ENCODE peak calls at places on chromosomes 4 and X, in four cellular contexts. One of them, this sample, is unnamed.

GRCh38 chrX:152170621-152171020 is 32.2 kb upstream of the MAGEA10 start:
- DNase-seq in HFF-Myc: no peak
- DNase-seq in suprapubic skin: no peak
- DNase-seq in endothelial cell of umbilical vein: no peak
- DNase-seq in this sample: no peak

GRCh38 chr4:42594880-42595279 is 62.0 kb downstream of the ATP8A1 start:
- DNase-seq in HFF-Myc: no peak
- DNase-seq in endothelial cell of umbilical vein: no peak
- DNase-seq in suprapubic skin: no peak
- DNase-seq in this sample: no peak

GRCh38 chrX:46326161-46326560 is 219.1 kb downstream of the ZNF674 start:
- DNase-seq in HFF-Myc: no peak
- DNase-seq in endothelial cell of umbilical vein: peak; percentile 72
- DNase-seq in suprapubic skin: no peak
- DNase-seq in this sample: no peak

GRCh38 chrX:20521245-20521644 is 254.5 kb upstream of the RPS6KA3 start:
- DNase-seq in suprapubic skin: no peak
- DNase-seq in HFF-Myc: no peak
- DNase-seq in endothelial cell of umbilical vein: no peak
- DNase-seq in this sample: no peak

GRCh38 chrX:97366246-97366645 is 482.5 kb downstream of the RPA4 start:
- DNase-seq in HFF-Myc: no peak
- DNase-seq in suprapubic skin: no peak
- DNase-seq in endothelial cell of umbilical vein: no peak
- DNase-seq in this sample: no peak

GRCh38 chrX:101430457-101431078 is 22.5 kb downstream of the HNRNPH2 start:
- DNase-seq in HFF-Myc: no peak
- DNase-seq in suprapubic skin: no peak
- DNase-seq in endothelial cell of umbilical vein: no peak
- DNase-seq in this sample: no peak

GRCh38 chr4:159428975-159429692 is 326.3 kb downstream of the RAPGEF2 start:
- DNase-seq in HFF-Myc: no peak
- DNase-seq in suprapubic skin: no peak
- DNase-seq in endothelial cell of umbilical vein: peak; percentile 70
- DNase-seq in this sample: no peak

GRCh38 chr4:113952452-113953029 is 26.9 kb downstream of the ARSJ start:
- DNase-seq in suprapubic skin: no peak
- DNase-seq in endothelial cell of umbilical vein: peak; percentile 78
- DNase-seq in HFF-Myc: no peak
- DNase-seq in this sample: no peak

GRCh38 chrX:151031365-151031975 is 48.3 kb downstream of the HMGB3 start:
- DNase-seq in HFF-Myc: no peak
- DNase-seq in endothelial cell of umbilical vein: no peak
- DNase-seq in suprapubic skin: no peak
- DNase-seq in this sample: no peak

GRCh38 chr4:42720514-42720913 is 63.6 kb upstream of the ATP8A1 start:
- DNase-seq in HFF-Myc: no peak
- DNase-seq in suprapubic skin: no peak
- DNase-seq in endothelial cell of umbilical vein: no peak
- DNase-seq in this sample: no peak

GRCh38 chr4:124334119-124334518 is 378.4 kb downstream of the ANKRD50 start:
- DNase-seq in endothelial cell of umbilical vein: peak; percentile 88
- DNase-seq in HFF-Myc: peak; percentile 76
- DNase-seq in suprapubic skin: no peak
- DNase-seq in this sample: no peak

GRCh38 chr4:20383969-20384368 is 132.3 kb downstream of the SLIT2 start:
- DNase-seq in HFF-Myc: no peak
- DNase-seq in endothelial cell of umbilical vein: no peak
- DNase-seq in suprapubic skin: no peak
- DNase-seq in this sample: no peak

GRCh38 chrX:85503258-85504158 is 124.0 kb upstream of the POF1B start:
- DNase-seq in endothelial cell of umbilical vein: no peak
- DNase-seq in suprapubic skin: no peak
- DNase-seq in HFF-Myc: no peak
- DNase-seq in this sample: no peak

GRCh38 chrX:23884427-23885024 is 23.2 kb downstream of the APOO start:
- DNase-seq in suprapubic skin: no peak
- DNase-seq in endothelial cell of umbilical vein: no peak
- DNase-seq in HFF-Myc: no peak
- DNase-seq in this sample: no peak

GRCh38 chr4:6857009-6857882 is 52.4 kb upstream of the TBC1D14 start:
- DNase-seq in endothelial cell of umbilical vein: no peak
- DNase-seq in suprapubic skin: no peak
- DNase-seq in HFF-Myc: no peak
- DNase-seq in this sample: no peak

GRCh38 chr4:84944952-84945351 is 21.5 kb downstream of the WDFY3 start:
- DNase-seq in suprapubic skin: no peak
- DNase-seq in HFF-Myc: no peak
- DNase-seq in endothelial cell of umbilical vein: no peak
- DNase-seq in this sample: no peak

GRCh38 chrX:2430265-2430825 is 70.4 kb downstream of the DHRSX start:
- DNase-seq in suprapubic skin: no peak
- DNase-seq in HFF-Myc: no peak
- DNase-seq in endothelial cell of umbilical vein: no peak
- DNase-seq in this sample: no peak

GRCh38 chrX:110322603-110323002 is 4.7 kb upstream of the AMMECR1 start:
- DNase-seq in suprapubic skin: no peak
- DNase-seq in HFF-Myc: no peak
- DNase-seq in endothelial cell of umbilical vein: no peak
- DNase-seq in this sample: no peak

GRCh38 chrX:8738588-8739189 is 6.8 kb upstream of the ANOS1 start:
- DNase-seq in HFF-Myc: no peak
- DNase-seq in endothelial cell of umbilical vein: peak; percentile 33
- DNase-seq in suprapubic skin: no peak
- DNase-seq in this sample: no peak

GRCh38 chr4:148653681-148654080 is 211.5 kb upstream of the NR3C2 start:
- DNase-seq in HFF-Myc: no peak
- DNase-seq in suprapubic skin: no peak
- DNase-seq in endothelial cell of umbilical vein: no peak
- DNase-seq in this sample: no peak

GRCh38 chrX:15854080-15854655 is 445 bp downstream of the AP1S2 start:
- DNase-seq in HFF-Myc: no peak
- DNase-seq in suprapubic skin: peak; percentile 78
- DNase-seq in endothelial cell of umbilical vein: no peak
- DNase-seq in this sample: peak; percentile 80

GRCh38 chr4:155566241-155566823 is 100.3 kb upstream of the GUCY1A1 start:
- DNase-seq in HFF-Myc: no peak
- DNase-seq in suprapubic skin: no peak
- DNase-seq in endothelial cell of umbilical vein: no peak
- DNase-seq in this sample: no peak

GRCh38 chrX:16653424-16653823 is 3.5 kb downstream of the S100G start:
- DNase-seq in suprapubic skin: no peak
- DNase-seq in endothelial cell of umbilical vein: no peak
- DNase-seq in HFF-Myc: no peak
- DNase-seq in this sample: no peak

GRCh38 chr4:174538123-174538875 is 16.0 kb upstream of the HPGD start:
- DNase-seq in suprapubic skin: no peak
- DNase-seq in HFF-Myc: no peak
- DNase-seq in endothelial cell of umbilical vein: no peak
- DNase-seq in this sample: no peak

GRCh38 chr4:164536829-164537228 is 217.1 kb upstream of the SMIM31 start:
- DNase-seq in endothelial cell of umbilical vein: no peak
- DNase-seq in HFF-Myc: no peak
- DNase-seq in suprapubic skin: peak; percentile 65
- DNase-seq in this sample: no peak

GRCh38 chr4:54498661-54499111 is 159.1 kb upstream of the KIT start:
- DNase-seq in HFF-Myc: no peak
- DNase-seq in suprapubic skin: no peak
- DNase-seq in endothelial cell of umbilical vein: no peak
- DNase-seq in this sample: no peak

GRCh38 chrX:108312938-108313337 is 125.3 kb downstream of the COL4A6 start:
- DNase-seq in HFF-Myc: peak; percentile 70
- DNase-seq in endothelial cell of umbilical vein: peak; percentile 11
- DNase-seq in suprapubic skin: peak; percentile 49
- DNase-seq in this sample: no peak

GRCh38 chr4:55297346-55297745 is 48.7 kb upstream of the SRD5A3 start:
- DNase-seq in HFF-Myc: no peak
- DNase-seq in endothelial cell of umbilical vein: no peak
- DNase-seq in suprapubic skin: no peak
- DNase-seq in this sample: no peak

GRCh38 chrX:154373340-154374306 is 811 bp downstream of the FLNA start:
- DNase-seq in endothelial cell of umbilical vein: peak; percentile 70
- DNase-seq in suprapubic skin: no peak
- DNase-seq in HFF-Myc: no peak
- DNase-seq in this sample: no peak

GRCh38 chr4:148225639-148226038 is 216.6 kb downstream of the NR3C2 start:
- DNase-seq in HFF-Myc: no peak
- DNase-seq in endothelial cell of umbilical vein: peak; percentile 70
- DNase-seq in suprapubic skin: no peak
- DNase-seq in this sample: no peak

GRCh38 chrX:119427024-119427794 is 28.1 kb downstream of the SLC25A43 start:
- DNase-seq in HFF-Myc: no peak
- DNase-seq in endothelial cell of umbilical vein: no peak
- DNase-seq in suprapubic skin: no peak
- DNase-seq in this sample: no peak

GRCh38 chr4:122010610-122011009 is 58.8 kb upstream of the TRPC3 start:
- DNase-seq in HFF-Myc: peak; percentile 17
- DNase-seq in suprapubic skin: no peak
- DNase-seq in endothelial cell of umbilical vein: no peak
- DNase-seq in this sample: no peak

GRCh38 chr4:143085224-143085623 is 99.5 kb upstream of the USP38 start:
- DNase-seq in suprapubic skin: no peak
- DNase-seq in HFF-Myc: no peak
- DNase-seq in endothelial cell of umbilical vein: peak; percentile 2
- DNase-seq in this sample: no peak

GRCh38 chr4:70925899-70926635 is 23.9 kb downstream of the MOB1B start:
- DNase-seq in suprapubic skin: no peak
- DNase-seq in endothelial cell of umbilical vein: no peak
- DNase-seq in HFF-Myc: no peak
- DNase-seq in this sample: no peak

GRCh38 chr4:75229783-75230570 is 284.2 kb downstream of the RCHY1 start:
- DNase-seq in HFF-Myc: no peak
- DNase-seq in suprapubic skin: no peak
- DNase-seq in endothelial cell of umbilical vein: no peak
- DNase-seq in this sample: no peak

GRCh38 chrX:119755981-119756533 is 2.3 kb upstream of the SOWAHD start:
- DNase-seq in HFF-Myc: no peak
- DNase-seq in endothelial cell of umbilical vein: no peak
- DNase-seq in suprapubic skin: no peak
- DNase-seq in this sample: no peak

GRCh38 chr4:8015512-8015911 is 75.9 kb upstream of the AFAP1 start:
- DNase-seq in endothelial cell of umbilical vein: peak; percentile 19
- DNase-seq in suprapubic skin: no peak
- DNase-seq in HFF-Myc: no peak
- DNase-seq in this sample: no peak

GRCh38 chr4:149595500-149595899 is 220.1 kb downstream of the IQCM start:
- DNase-seq in suprapubic skin: no peak
- DNase-seq in endothelial cell of umbilical vein: no peak
- DNase-seq in HFF-Myc: no peak
- DNase-seq in this sample: no peak

DNA sequence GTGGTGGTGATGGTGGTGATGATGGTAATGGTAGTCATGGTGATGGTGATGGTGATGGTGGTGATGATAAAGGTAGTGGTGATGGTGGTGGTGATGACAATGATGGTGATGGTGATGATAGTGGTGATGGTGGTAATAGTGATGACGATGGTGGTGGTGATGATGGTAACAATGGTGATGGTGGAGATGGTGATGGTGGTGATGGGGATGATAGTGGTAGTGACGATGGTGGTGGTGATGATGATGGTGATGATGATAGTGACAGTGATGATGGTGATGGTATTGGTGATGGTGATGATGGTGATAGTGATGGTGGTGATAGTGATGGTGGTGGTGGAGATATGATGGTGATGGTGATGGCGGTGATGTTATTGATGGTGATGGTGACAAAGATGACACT is 108.4 kb upstream of the NKX1-1 start:
- DNase-seq in endothelial cell of umbilical vein: no peak
- DNase-seq in suprapubic skin: no peak
- DNase-seq in HFF-Myc: no peak
- DNase-seq in this sample: no peak
- TF ChIP-seq CTCF in endothelial cell of umbilical vein: no peak
- TF ChIP-seq CTCF in suprapubic skin: no peak
- TF ChIP-seq CTCF in HFF-Myc: no peak
- TF ChIP-seq CTCF in this sample: no peak

DNA sequence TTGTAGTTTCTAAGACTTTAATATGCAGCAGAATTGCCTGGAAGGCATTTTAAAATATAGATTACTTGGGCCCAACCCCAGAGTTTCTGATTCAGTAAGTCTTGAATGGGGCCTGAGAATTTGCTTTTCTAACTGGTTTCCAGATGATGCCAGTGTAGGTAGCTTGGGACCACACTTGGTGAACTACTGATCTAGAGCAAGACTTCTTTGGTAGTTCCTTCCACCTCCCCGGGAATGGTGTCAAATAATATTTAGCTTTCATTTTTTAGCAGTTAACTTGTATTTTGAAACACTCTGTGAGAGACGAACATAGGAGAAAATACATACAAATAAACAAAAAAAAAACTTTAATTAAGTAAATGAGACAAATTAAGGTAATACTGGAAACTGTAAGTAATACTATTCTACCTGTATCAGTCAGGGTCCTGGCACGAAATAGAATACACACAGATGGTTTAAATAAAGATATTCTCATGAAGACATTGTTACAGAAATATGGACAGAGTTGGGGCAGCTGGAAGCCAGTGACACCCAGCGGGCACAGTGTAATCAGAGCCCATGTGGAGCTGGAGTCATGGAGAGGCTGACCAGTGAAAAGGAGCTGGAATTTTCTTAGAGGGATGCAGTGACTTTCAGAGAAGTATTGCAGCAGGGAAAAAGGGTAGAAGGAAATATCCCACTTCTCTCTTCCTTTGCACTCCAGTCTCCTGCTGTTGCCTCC is 905.7 kb downstream of the CCSER1 start:
- DNase-seq in endothelial cell of umbilical vein: no peak
- DNase-seq in suprapubic skin: no peak
- DNase-seq in HFF-Myc: no peak
- DNase-seq in this sample: no peak
- TF ChIP-seq CTCF in endothelial cell of umbilical vein: no peak
- TF ChIP-seq CTCF in suprapubic skin: no peak
- TF ChIP-seq CTCF in HFF-Myc: no peak
- TF ChIP-seq CTCF in this sample: no peak

DNA sequence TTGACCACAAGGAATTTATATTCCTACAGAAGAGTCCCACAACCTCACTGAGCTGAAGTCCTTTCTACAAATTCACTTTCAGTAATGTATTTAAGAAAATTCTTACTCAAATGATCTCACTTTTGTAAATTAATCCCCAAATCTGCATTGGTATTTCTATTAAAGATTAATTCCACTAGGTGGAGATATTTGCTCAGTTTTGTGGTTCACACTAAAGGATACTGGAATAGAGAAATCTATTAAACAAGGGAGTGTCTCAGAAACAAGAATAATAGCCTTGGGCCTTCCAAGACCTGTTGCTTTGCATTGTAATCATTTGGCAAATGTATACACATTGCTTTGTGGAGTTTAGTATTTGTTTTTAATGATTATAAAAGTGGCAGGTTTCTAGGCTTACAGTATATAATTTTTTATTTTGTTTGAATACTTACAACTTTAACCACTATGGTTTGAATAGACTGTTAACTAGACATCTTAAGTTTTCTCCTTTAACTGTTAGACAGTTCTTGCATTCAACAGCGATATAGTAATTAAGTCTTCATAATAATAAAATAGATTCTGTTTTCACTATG is 25.9 kb downstream of the CFAP299 start:
- DNase-seq in endothelial cell of umbilical vein: peak; percentile 32
- DNase-seq in HFF-Myc: no peak
- DNase-seq in suprapubic skin: no peak
- DNase-seq in this sample: no peak
- TF ChIP-seq CTCF in endothelial cell of umbilical vein: peak; percentile 9
- TF ChIP-seq CTCF in HFF-Myc: no peak
- TF ChIP-seq CTCF in suprapubic skin: peak; percentile 4
- TF ChIP-seq CTCF in this sample: peak; percentile 80

GRCh38 chr4:181582595-181582994 is 660.6 kb upstream of the TENM3 start:
- DNase-seq in endothelial cell of umbilical vein: no peak
- DNase-seq in suprapubic skin: no peak
- DNase-seq in HFF-Myc: no peak
- DNase-seq in this sample: no peak
- TF ChIP-seq CTCF in endothelial cell of umbilical vein: no peak
- TF ChIP-seq CTCF in suprapubic skin: no peak
- TF ChIP-seq CTCF in HFF-Myc: peak; percentile 19
- TF ChIP-seq CTCF in this sample: peak; percentile 47

This sample was measured in type B pancreatic cell.